ENCODE peak calls at places on chromosomes 13 and 19, in eight cellular contexts. F is activated T-cell treated with anti-CD3 and anti-CD28 coated beads, Interleukin-2, amount 50 U/mL, for 24 hours; Z is activated T-helper 1 cell treated with anti-CD3 and anti-CD28 coated beads, Interleukin-12 subunit alpha, Interleukin-12 subunit beta, Interleukin-2, Interleukin-4 antibody, amounts not matched to agents 30 ng/mL and 10 ng/mL and 1 ng/mL, durations not matched to agents 14 hours and 24 hours and 36 hours; N is substantia nigra; G is putamen; B is neuronal stem cell; W is adrenal gland; E is NCI-H1417. D is an unnamed sample.

GRCh38 chr13:35785563-35786327 is 309.3 kb upstream of the MAB21L1 start:
- DNase-seq in F (no peak), N (no peak), B (no peak), Z (no peak), G (no peak), W (no peak), E (peak), D (peak)

GRCh38 chr13:59437902-59438301 is 725.8 kb downstream of the DIAPH3 start:
- DNase-seq in E (no peak), Z (no peak), W (no peak), F (no peak), B (no peak), N (no peak), G (no peak), D (no peak)

GRCh38 chr19:41217741-41218140 is 1.3 kb upstream of the AXL start:
- DNase-seq in F (no peak), N (no peak), B (no peak), Z (no peak), W (no peak), G (no peak), E (no peak), D (no peak)

GRCh38 chr13:100333141-100333540 is 244.2 kb downstream of the PCCA start:
- DNase-seq in W (no peak), B (no peak), Z (no peak), E (no peak), G (no peak), F (no peak), N (no peak), D (peak)

GRCh38 chr19:49453013-49453756 is at the start of gene ALDH16A1:
- DNase-seq in B (peak), N (peak), E (peak), F (peak), G (peak), Z (peak), W (peak), D (peak)

GRCh38 chr19:35558400-35559280 is 4.8 kb downstream of the ATP4A start:
- DNase-seq in F (peak), Z (no peak), N (no peak), W (peak), E (no peak), B (no peak), G (no peak), D (no peak)

GRCh38 chr13:78383899-78384298 is 219.5 kb downstream of the POU4F1 start:
- DNase-seq in N (no peak), W (no peak), Z (no peak), B (no peak), E (no peak), F (no peak), G (no peak), D (no peak)

GRCh38 chr19:31342926-31343325 is 6.3 kb downstream of the TSHZ3 start:
- DNase-seq in E (no peak), B (no peak), Z (no peak), F (no peak), N (no peak), W (peak), G (no peak), D (no peak)

GRCh38 chr13:110228936-110229904 is 77.7 kb downstream of the COL4A1 start:
- DNase-seq in F (no peak), G (no peak), E (no peak), W (no peak), B (no peak), Z (no peak), N (no peak), D (no peak)

GRCh38 chr13:33556828-33557227 is 261.1 kb upstream of the RFC3 start:
- DNase-seq in Z (no peak), G (no peak), W (no peak), N (no peak), E (no peak), B (no peak), F (no peak), D (no peak)

GRCh38 chr13:36057041-36057440 is 74.1 kb downstream of the DCLK1 start:
- DNase-seq in F (no peak), Z (no peak), N (no peak), W (no peak), G (no peak), B (no peak), E (no peak), D (no peak)

GRCh38 chr19:49150106-49150943 is 4.9 kb downstream of the HRC start:
- DNase-seq in W (peak), N (peak), G (peak), Z (peak), B (peak), E (peak), F (peak), D (peak)

GRCh38 chr19:52221031-52221430 is 31.2 kb downstream of the PPP2R1A start:
- DNase-seq in F (no peak), E (no peak), B (no peak), N (no peak), W (peak), G (no peak), Z (no peak), D (no peak)

GRCh38 chr13:113783966-113784644 is 25.1 kb downstream of the TMEM255B start:
- DNase-seq in W (no peak), B (no peak), E (no peak), N (no peak), F (no peak), G (no peak), Z (no peak), D (no peak)

GRCh38 chr19:12833747-12834417 is 497 bp downstream of the RTBDN start:
- DNase-seq in E (peak), F (peak), N (no peak), B (no peak), G (no peak), Z (no peak), W (no peak), D (no peak)

GRCh38 chr13:72970956-72971355 is 87.8 kb upstream of the KLF5 start:
- DNase-seq in E (no peak), F (no peak), Z (no peak), G (no peak), N (no peak), B (no peak), W (no peak), D (no peak)

GRCh38 chr19:49741210-49741844 is 21.8 kb downstream of the TSKS start:
- DNase-seq in G (no peak), E (no peak), N (no peak), F (no peak), Z (no peak), B (no peak), W (no peak), D (no peak)

GRCh38 chr19:11506101-11506555 is 489 bp upstream of the ZNF653 start:
- DNase-seq in F (no peak), N (peak), Z (no peak), B (peak), W (no peak), G (no peak), E (no peak), D (no peak)

GRCh38 chr19:17778621-17779280 is 16.2 kb upstream of the B3GNT3 start:
- DNase-seq in W (no peak), B (peak), G (no peak), E (peak), F (no peak), N (no peak), Z (no peak), D (no peak)

GRCh38 chr19:38690146-38690545 is 42.7 kb downstream of the ACTN4 start:
- DNase-seq in G (no peak), W (no peak), Z (no peak), N (no peak), B (no peak), F (no peak), E (no peak), D (no peak)

GRCh38 chr13:99702687-99703319 is 201.5 kb downstream of the TM9SF2 start:
- DNase-seq in W (no peak), G (no peak), B (no peak), Z (no peak), N (no peak), E (peak), F (no peak), D (no peak)

GRCh38 chr13:113848431-113849260 is 15.2 kb downstream of the GAS6 start:
- DNase-seq in W (no peak), E (no peak), F (peak), G (no peak), N (no peak), B (no peak), Z (no peak), D (no peak)

GRCh38 chr19:1672038-1672768 is 19.8 kb upstream of the TCF3 start:
- DNase-seq in G (no peak), B (no peak), E (peak), Z (peak), N (peak), W (no peak), F (peak), D (no peak)